ENCODE peak calls at places on chromosomes 13 and 19, in seven cellular contexts. D is frontal cortex; G is hippocampal formation; O is cerebellar nuclear complex; P is thoracic aorta; Y is activated CD4-positive, CD25-positive, alpha-beta regulatory T cell treated with anti-CD3 and anti-CD28 coated beads, Interleukin-2, amount 50 U/mL, for 16 hours; V is ELF-1. B is an unnamed sample.

GRCh38 chr13:113129921-113130750 is 7.5 kb downstream of the F10 start:
- DNase-seq in P (no peak), D (no peak), G (no peak), Y (no peak), O (no peak), V (peak), B (no peak)

GRCh38 chr13:21111546-21111945 is 50.2 kb upstream of the LATS2 start:
- DNase-seq in G (no peak), P (no peak), Y (no peak), V (no peak), O (no peak), D (no peak), B (no peak)

GRCh38 chr13:78784017-78784745 is 125.2 kb upstream of the OBI1 start:
- DNase-seq in V (no peak), D (no peak), P (no peak), G (no peak), Y (no peak), O (no peak), B (no peak)

GRCh38 chr13:113863511-113864302 is at the start of gene GAS6:
- DNase-seq in P (no peak), Y (no peak), V (peak), D (peak), O (no peak), G (peak), B (no peak)

GRCh38 chr19:42111811-42112210 is 20.4 kb downstream of the POU2F2 start:
- DNase-seq in V (no peak), D (no peak), G (no peak), O (no peak), Y (no peak), P (no peak), B (peak)

GRCh38 chr13:33994826-33995502 is 177.0 kb downstream of the RFC3 start:
- DNase-seq in G (no peak), D (no peak), V (no peak), O (no peak), P (no peak), Y (no peak), B (no peak)

GRCh38 chr19:50607388-50607787 is 32.3 kb downstream of the SYT3 start:
- DNase-seq in P (no peak), Y (no peak), G (no peak), V (no peak), O (no peak), D (no peak), B (no peak)

GRCh38 chr19:6800991-6801396 is 28.5 kb downstream of the VAV1 start:
- DNase-seq in Y (no peak), G (no peak), P (no peak), O (no peak), V (peak), D (no peak), B (peak)

GRCh38 chr13:42486711-42487198 is 87.2 kb upstream of the TNFSF11 start:
- DNase-seq in D (no peak), P (no peak), G (no peak), Y (no peak), V (no peak), O (no peak), B (peak)

GRCh38 chr19:18788782-18789421 is 2.2 kb downstream of the COMP start:
- DNase-seq in G (no peak), D (no peak), Y (no peak), P (no peak), V (no peak), O (no peak), B (no peak)

GRCh38 chr19:48739400-48739825 is 997 bp downstream of the RASIP1 start:
- DNase-seq in P (no peak), Y (no peak), V (no peak), O (no peak), D (no peak), G (no peak), B (no peak)

GRCh38 chr13:40666058-40666904 is at the start of gene FOXO1:
- DNase-seq in V (peak), G (peak), O (no peak), P (peak), Y (peak), D (peak), B (peak)

GRCh38 chr13:32036762-32037161 is 5.2 kb downstream of the FRY start:
- DNase-seq in V (no peak), P (no peak), O (no peak), D (no peak), G (no peak), Y (no peak), B (no peak)